ENCODE peak calls at places on chromosomes 13 and 19, in four cellular contexts. P is CD8-positive, alpha-beta T cell; F is K562; V is activated CD8-positive, alpha-beta T cell treated with anti-CD3 and anti-CD28 coated beads for 36 hours. X is an unnamed sample.

GRCh38 chr19:5030136-5030820 is 61.4 kb downstream of the KDM4B start:
- ATAC-seq in P (no peak), F (no peak), V (no peak), X (no peak)

GRCh38 chr19:5623397-5624153 is 692 bp downstream of the SAFB start:
- ATAC-seq in P (no peak), F (peak), V (no peak), X (peak)

GRCh38 chr19:13026478-13026999 is 31.3 kb downstream of the NFIX start:
- ATAC-seq in P (no peak), F (no peak), V (no peak), X (no peak)

GRCh38 chr13:66128692-66129269 is 1101.4 kb downstream of the PCDH9 start:
- ATAC-seq in P (no peak), F (no peak), V (no peak), X (no peak)

GRCh38 chr13:41075034-41075433 is 13.7 kb downstream of the WBP4 start:
- ATAC-seq in P (peak), F (peak), V (peak), X (no peak)

GRCh38 chr19:35661995-35662340 is 4.3 kb upstream of the UPK1A start:
- ATAC-seq in P (no peak), F (no peak), V (no peak), X (no peak)

GRCh38 chr13:24627090-24627714 is 53.0 kb upstream of the ATP12A start:
- ATAC-seq in P (no peak), F (peak), V (no peak), X (no peak)

GRCh38 chr13:110831437-110832204 is 83.2 kb downstream of the ANKRD10 start:
- ATAC-seq in P (no peak), F (no peak), V (no peak), X (no peak)

GRCh38 chr19:5558101-5558621 is 9.6 kb downstream of the TINCR start:
- ATAC-seq in P (no peak), F (no peak), V (no peak), X (no peak)

GRCh38 chr19:6026390-6026897 is 48.5 kb upstream of the RANBP3 start:
- ATAC-seq in P (no peak), F (no peak), V (no peak), X (no peak)

GRCh38 chr13:40334616-40335015 is 331.8 kb downstream of the FOXO1 start:
- ATAC-seq in P (no peak), F (no peak), V (no peak), X (no peak)

GRCh38 chr13:44976949-44977583 is 12.2 kb downstream of the NUFIP1 start:
- ATAC-seq in P (no peak), F (no peak), V (no peak), X (no peak)

GRCh38 chr19:38676023-38676877 is 28.8 kb downstream of the ACTN4 start:
- ATAC-seq in P (no peak), F (peak), V (no peak), X (peak)

GRCh38 chr19:3710265-3710812 is 2.2 kb downstream of the TJP3 start:
- ATAC-seq in P (no peak), F (peak), V (no peak), X (no peak)

GRCh38 chr13:43872181-43872580 is 7.4 kb downstream of the CCDC122 start:
- ATAC-seq in P (no peak), F (no peak), V (no peak), X (no peak)

GRCh38 chr19:45475537-45476348 is 7.9 kb downstream of the FOSB start:
- ATAC-seq in P (no peak), F (no peak), V (no peak), X (no peak)